ENCODE peak calls at places on chromosome 13, in nine cellular contexts. A is RPMI7951; G is retina; S is glutamatergic neuron; L is T-helper 1 cell; V is activated CD4-positive, alpha-beta T cell treated with anti-CD3 and anti-CD28 coated beads for 4 hours; E is activated naive CD4-positive, alpha-beta T cell treated with Interleukin-2 at 50 U/mL for 16 hours; C is H54; Y is vagina. B is an unnamed sample.

GRCh38 chr13:110944968-110945952 is 30.4 kb upstream of the ANKRD10 start:
- DNase-seq in A (no peak), S (no peak), V (no peak), C (no peak), G (no peak), L (no peak), Y (no peak), E (no peak), B (no peak)

GRCh38 chr13:50179977-50180376 is 164.7 kb downstream of the KCNRG start:
- DNase-seq in E (no peak), S (no peak), L (no peak), C (no peak), V (no peak), A (no peak), G (no peak), Y (no peak), B (no peak)

GRCh38 chr13:38900188-38900587 is 90.4 kb downstream of the STOML3 start:
- DNase-seq in C (no peak), A (no peak), Y (no peak), L (no peak), V (no peak), E (no peak), S (peak; percentile 25), G (no peak), B (no peak)

GRCh38 chr13:32021785-32022184 is 9.8 kb upstream of the FRY start:
- DNase-seq in Y (no peak), L (no peak), G (no peak), C (no peak), E (no peak), V (no peak), S (no peak), A (peak; percentile 2), B (peak; percentile 90)

GRCh38 chr13:85497652-85498051 is 301.6 kb downstream of the SLITRK6 start:
- DNase-seq in Y (no peak), E (no peak), G (no peak), L (no peak), V (no peak), C (peak; percentile 36), A (peak; percentile 77), S (peak; percentile 28), B (peak; percentile 13)

GRCh38 chr13:49436890-49437289 is 7.0 kb downstream of the CAB39L start:
- DNase-seq in E (no peak), A (peak; percentile 47), V (no peak), L (no peak), G (no peak), Y (no peak), C (no peak), S (no peak), B (peak; percentile 67)

GRCh38 chr13:101453784-101454201 is 1.3 kb downstream of the ITGBL1 start:
- DNase-seq in E (no peak), Y (no peak), S (no peak), G (peak; percentile 17), V (no peak), C (no peak), A (no peak), L (no peak), B (peak; percentile 43)

GRCh38 chr13:91112191-91112579 is 235.3 kb upstream of the MIR17HG start:
- DNase-seq in A (no peak), E (no peak), Y (no peak), S (no peak), C (no peak), V (no peak), G (no peak), L (no peak), B (no peak)

GRCh38 chr13:71290963-71291937 is 575.8 kb downstream of the DACH1 start:
- DNase-seq in E (peak; percentile 29), A (peak; percentile 85), V (peak; percentile 54), C (no peak), L (peak; percentile 24), G (no peak), Y (no peak), S (no peak), B (peak; percentile 69)

GRCh38 chr13:103466761-103467160 is 400.5 kb upstream of the SLC10A2 start:
- DNase-seq in V (no peak), C (no peak), L (no peak), Y (no peak), A (peak; percentile 24), E (no peak), S (no peak), G (no peak), B (no peak)